ENCODE peak calls at places on chromosomes 5 and 9, in six cellular contexts. W is NAMALWA, D is lower leg skin, V is foreskin fibroblast, C is fibroblast of pulmonary artery, I is GDM1. L is an unnamed sample.

GRCh38 chr5:123036391-123037103 is at the start of gene PPIC:
- DNase-seq in W (no peak), D (peak), V (peak), C (peak), I (no peak), L (peak)

GRCh38 chr5:56561455-56561854 is 253.9 kb upstream of the MAP3K1 start:
- DNase-seq in W (no peak), D (no peak), V (no peak), C (no peak), I (no peak), L (no peak)

GRCh38 chr9:95044731-95045508 is 272.6 kb downstream of the FANCC start:
- DNase-seq in W (no peak), D (no peak), V (no peak), C (no peak), I (no peak), L (peak)

GRCh38 chr5:73344835-73345234 is 103.7 kb downstream of the FOXD1 start:
- DNase-seq in W (no peak), D (no peak), V (no peak), C (peak), I (no peak), L (no peak)

GRCh38 chr5:137587952-137588351 is 88.8 kb upstream of the SPOCK1 start:
- DNase-seq in W (no peak), D (no peak), V (no peak), C (no peak), I (no peak), L (no peak)

GRCh38 chr5:76488969-76489368 is 85.9 kb downstream of the IQGAP2 start:
- DNase-seq in W (no peak), D (no peak), V (no peak), C (no peak), I (no peak), L (no peak)

GRCh38 chr9:129866373-129867137 is 31.3 kb downstream of the USP20 start:
- DNase-seq in W (no peak), D (no peak), V (peak), C (no peak), I (no peak), L (no peak)

GRCh38 chr9:91465420-91465819 is 41.8 kb upstream of the NFIL3 start:
- DNase-seq in W (no peak), D (no peak), V (no peak), C (peak), I (no peak), L (no peak)

GRCh38 chr9:133994359-133995011 is 2.4 kb upstream of the VAV2 start:
- DNase-seq in W (peak), D (peak), V (peak), C (peak), I (no peak), L (peak)

GRCh38 chr5:3509290-3509689 is 86.3 kb upstream of the IRX1 start:
- DNase-seq in W (peak), D (no peak), V (no peak), C (no peak), I (no peak), L (no peak)

GRCh38 chr9:123338710-123339665 is 17.0 kb upstream of the CRB2 start:
- DNase-seq in W (peak), D (no peak), V (no peak), C (peak), I (peak), L (no peak)

GRCh38 chr9:106675780-106676179 is 187.2 kb upstream of the ZNF462 start:
- DNase-seq in W (no peak), D (no peak), V (no peak), C (no peak), I (no peak), L (no peak)

GRCh38 chr9:15885464-15885863 is 332.6 kb downstream of the CCDC171 start:
- DNase-seq in W (no peak), D (no peak), V (no peak), C (no peak), I (no peak), L (no peak)

GRCh38 chr9:107504585-107505455 is 15.3 kb upstream of the KLF4 start:
- DNase-seq in W (no peak), D (no peak), V (peak), C (peak), I (no peak), L (no peak)

GRCh38 chr9:20604561-20604960 is 17.7 kb downstream of the MLLT3 start:
- DNase-seq in W (peak), D (no peak), V (no peak), C (peak), I (peak), L (no peak)

GRCh38 chr5:31116466-31117031 is 76.9 kb upstream of the CDH6 start:
- DNase-seq in W (no peak), D (no peak), V (no peak), C (no peak), I (no peak), L (no peak)

GRCh38 chr5:149260761-149261160 is 10.9 kb upstream of the AFAP1L1 start:
- DNase-seq in W (no peak), D (no peak), V (no peak), C (no peak), I (no peak), L (no peak)

GRCh38 chr5:6850033-6850432 is 136.8 kb downstream of the TENT4A start:
- DNase-seq in W (no peak), D (no peak), V (no peak), C (no peak), I (no peak), L (no peak)

GRCh38 chr5:128111818-128112448 is 28.4 kb downstream of the SLC12A2 start:
- DNase-seq in W (no peak), D (no peak), V (peak), C (peak), I (no peak), L (no peak)

GRCh38 chr5:57103317-57103907 is 70.4 kb upstream of the GPBP1 start:
- DNase-seq in W (no peak), D (no peak), V (no peak), C (no peak), I (no peak), L (no peak)

GRCh38 chr9:114560956-114561355 is 26.6 kb upstream of the ATP6V1G1 start:
- DNase-seq in W (no peak), D (no peak), V (no peak), C (no peak), I (no peak), L (no peak)

GRCh38 chr5:6475626-6476312 is 27.1 kb downstream of the UBE2QL1 start:
- DNase-seq in W (peak), D (no peak), V (no peak), C (no peak), I (no peak), L (peak)

GRCh38 chr5:14034991-14035390 is 90.5 kb upstream of the DNAH5 start:
- DNase-seq in W (no peak), D (no peak), V (no peak), C (peak), I (no peak), L (no peak)

GRCh38 chr5:123285122-123286011 is 137.8 kb downstream of the CEP120 start:
- DNase-seq in W (no peak), D (no peak), V (peak), C (peak), I (no peak), L (no peak)

GRCh38 chr9:122334916-122335315 is 35.9 kb upstream of the PTGS1 start:
- DNase-seq in W (no peak), D (no peak), V (no peak), C (no peak), I (no peak), L (no peak)

GRCh38 chr9:10208691-10209069 is 404.1 kb downstream of the PTPRD start:
- DNase-seq in W (no peak), D (no peak), V (no peak), C (no peak), I (no peak), L (no peak)

GRCh38 chr5:175321927-175322532 is 122.0 kb downstream of the DRD1 start:
- DNase-seq in W (peak), D (no peak), V (no peak), C (peak), I (no peak), L (peak)

GRCh38 chr5:65359981-65360380 is 121.7 kb downstream of the ADAMTS6 start:
- DNase-seq in W (no peak), D (no peak), V (peak), C (peak), I (no peak), L (no peak)

GRCh38 chr9:93900971-93901861 is 53.9 kb downstream of the BARX1 start:
- DNase-seq in W (no peak), D (no peak), V (no peak), C (no peak), I (no peak), L (no peak)

GRCh38 chr5:67723873-67724272 is 491.7 kb upstream of the PIK3R1 start:
- DNase-seq in W (no peak), D (no peak), V (no peak), C (no peak), I (no peak), L (no peak)

GRCh38 chr9:124735121-124735520 is 36.0 kb downstream of the NR6A1 start:
- DNase-seq in W (no peak), D (no peak), V (peak), C (peak), I (no peak), L (no peak)

GRCh38 chr5:61534481-61535267 is 202.6 kb downstream of the ZSWIM6 start:
- DNase-seq in W (no peak), D (no peak), V (no peak), C (no peak), I (no peak), L (no peak)

GRCh38 chr5:91419571-91420537 is 36.7 kb upstream of the ARRDC3 start:
- DNase-seq in W (peak), D (peak), V (peak), C (peak), I (peak), L (peak)

L was measured in pancreas.